ENCODE peak calls at places on chromosomes 13 and 19, in eight cellular contexts. P, L, T, O, Y, D, A and N are unnamed samples.

GRCh38 chr13:45918597-45918996 is 67.0 kb upstream of the SIAH3 start:
- DNase-seq in P (no peak), T (peak), D (no peak), O (no peak), L (no peak), Y (no peak), A (no peak), N (no peak)

GRCh38 chr13:33615436-33615835 is 202.5 kb upstream of the RFC3 start:
- DNase-seq in T (no peak), Y (no peak), P (no peak), D (no peak), L (no peak), O (no peak), A (no peak), N (no peak)

GRCh38 chr19:623974-624373 is 9.4 kb downstream of the POLRMT start:
- DNase-seq in O (peak), D (no peak), L (peak), T (no peak), P (no peak), A (no peak), Y (no peak), N (no peak)

GRCh38 chr13:53165201-53165600 is 136.6 kb downstream of the OLFM4 start:
- DNase-seq in P (no peak), A (no peak), D (no peak), L (no peak), O (no peak), T (no peak), Y (no peak), N (no peak)

GRCh38 chr13:71712988-71713653 is 153.9 kb downstream of the DACH1 start:
- DNase-seq in D (no peak), T (no peak), L (no peak), Y (peak), A (no peak), O (no peak), P (no peak), N (no peak)

GRCh38 chr13:21638319-21639282 is 32.3 kb upstream of the FGF9 start:
- DNase-seq in A (no peak), L (no peak), T (peak), O (no peak), D (no peak), Y (no peak), P (peak), N (peak)

GRCh38 chr13:113904411-113904810 is 40.5 kb upstream of the GAS6 start:
- DNase-seq in D (peak), Y (no peak), P (peak), A (no peak), L (no peak), T (no peak), O (no peak), N (no peak)

GRCh38 chr13:59472134-59472533 is 691.6 kb downstream of the DIAPH3 start:
- DNase-seq in A (no peak), P (no peak), D (no peak), T (no peak), Y (no peak), L (no peak), O (no peak), N (no peak)

GRCh38 chr13:73519720-73520119 is 460.9 kb downstream of the KLF5 start:
- DNase-seq in O (no peak), Y (no peak), L (no peak), P (no peak), D (no peak), A (no peak), T (no peak), N (no peak)

GRCh38 chr19:16038196-16038695 is 38.0 kb upstream of the TPM4 start:
- DNase-seq in Y (no peak), P (no peak), L (no peak), T (no peak), D (no peak), A (no peak), O (no peak), N (no peak)

GRCh38 chr13:43573787-43574562 is 212.8 kb downstream of the ENOX1 start:
- DNase-seq in T (no peak), P (peak), D (no peak), L (no peak), A (no peak), O (no peak), Y (no peak), N (no peak)

GRCh38 chr13:111418101-111418500 is 97.7 kb downstream of the TEX29 start:
- DNase-seq in A (no peak), L (no peak), P (no peak), T (no peak), Y (no peak), D (no peak), O (no peak), N (no peak)

GRCh38 chr13:102609696-102610095 is 12.9 kb downstream of the TPP2 start:
- DNase-seq in T (no peak), P (no peak), L (no peak), A (no peak), Y (no peak), D (no peak), O (no peak), N (no peak)

GRCh38 chr13:113205428-113205931 is 3.0 kb downstream of the PCID2 start:
- DNase-seq in P (no peak), L (no peak), A (no peak), Y (no peak), T (no peak), D (no peak), O (no peak), N (no peak)

GRCh38 chr19:29806098-29806866 is 5.5 kb upstream of the CCNE1 start:
- DNase-seq in O (no peak), T (no peak), L (no peak), D (no peak), A (no peak), P (peak), Y (peak), N (no peak)

GRCh38 chr19:3189702-3190469 is 4.2 kb downstream of the NCLN start:
- DNase-seq in A (no peak), P (no peak), T (no peak), O (no peak), D (no peak), Y (no peak), L (no peak), N (no peak)

GRCh38 chr13:25783480-25784081 is 268.2 kb downstream of the SHISA2 start:
- DNase-seq in A (no peak), T (no peak), P (no peak), L (no peak), D (no peak), Y (no peak), O (no peak), N (no peak)

GRCh38 chr19:46927106-46927505 is 66.3 kb downstream of the ARHGAP35 start:
- DNase-seq in Y (no peak), P (no peak), D (no peak), O (no peak), T (peak), A (no peak), L (no peak), N (no peak)

GRCh38 chr19:38213469-38213868 is 10.6 kb downstream of the DPF1 start:
- DNase-seq in Y (no peak), T (no peak), D (no peak), L (no peak), O (no peak), P (no peak), A (no peak), N (no peak)

GRCh38 chr13:24671367-24672117 is 8.7 kb upstream of the ATP12A start:
- DNase-seq in P (peak), D (no peak), A (no peak), O (peak), Y (no peak), L (peak), T (peak), N (peak)

GRCh38 chr19:53553865-53554791 is 16.2 kb downstream of the ZNF331 start:
- DNase-seq in A (peak), T (peak), Y (peak), P (peak), L (peak), O (peak), D (peak), N (peak)

GRCh38 chr19:35139618-35139943 is 957 bp downstream of the FXYD1 start:
- DNase-seq in Y (no peak), T (no peak), L (no peak), O (no peak), A (no peak), P (no peak), D (no peak), N (no peak)

GRCh38 chr19:29241324-29241723 is 28.4 kb upstream of the UQCRFS1 start:
- DNase-seq in T (no peak), D (no peak), A (no peak), O (no peak), Y (no peak), L (no peak), P (no peak), N (no peak)

GRCh38 chr19:5090780-5091575 is 122.1 kb downstream of the KDM4B start:
- DNase-seq in O (no peak), P (no peak), Y (peak), A (no peak), D (peak), T (no peak), L (peak), N (no peak)

GRCh38 chr19:3785464-3785937 is 680 bp downstream of the MATK start:
- DNase-seq in L (no peak), O (no peak), Y (no peak), T (no peak), P (no peak), A (no peak), D (no peak), N (no peak)

GRCh38 chr19:29687897-29688728 is 22.9 kb downstream of the PLEKHF1 start:
- DNase-seq in O (no peak), T (peak), P (no peak), D (no peak), A (no peak), Y (no peak), L (peak), N (no peak)

GRCh38 chr13:23081246-23081645 is 99.5 kb upstream of the SGCG start:
- DNase-seq in O (peak), D (no peak), P (no peak), L (peak), T (no peak), Y (no peak), A (no peak), N (no peak)

GRCh38 chr19:1747285-1748114 is 5.8 kb upstream of the ONECUT3 start:
- DNase-seq in P (peak), Y (no peak), O (no peak), A (no peak), L (peak), D (peak), T (peak), N (peak)

GRCh38 chr13:31214379-31214778 is 14.6 kb downstream of the B3GLCT start:
- DNase-seq in L (no peak), Y (no peak), O (no peak), P (no peak), A (no peak), T (no peak), D (no peak), N (no peak)

GRCh38 chr13:44389856-44390255 is 16.2 kb downstream of the SERP2 start:
- DNase-seq in L (no peak), T (no peak), O (no peak), D (no peak), Y (no peak), A (no peak), P (no peak), N (no peak)

GRCh38 chr13:47853236-47853635 is 147.8 kb downstream of the SUCLA2 start:
- DNase-seq in T (peak), L (peak), P (no peak), Y (no peak), D (no peak), O (no peak), A (no peak), N (no peak)

GRCh38 chr19:41328157-41328817 is 18.3 kb downstream of the CCDC97 start:
- DNase-seq in L (no peak), A (no peak), D (no peak), P (peak), Y (no peak), T (no peak), O (no peak), N (no peak)

GRCh38 chr19:46542428-46543230 is 47.0 kb upstream of the PNMA8B start:
- DNase-seq in O (peak), Y (peak), A (peak), L (peak), T (peak), P (peak), D (peak), N (peak)

GRCh38 chr13:82214341-82214740 is 1667.9 kb downstream of the SLITRK1 start:
- DNase-seq in Y (no peak), A (no peak), P (no peak), L (no peak), T (no peak), D (no peak), O (no peak), N (no peak)

GRCh38 chr19:19062454-19063182 is 1.2 kb upstream of the SLC25A42 start:
- DNase-seq in T (peak), A (no peak), D (no peak), L (no peak), P (no peak), O (peak), Y (no peak), N (no peak)

GRCh38 chr13:42041684-42042035 is 6.8 kb upstream of the DGKH start:
- DNase-seq in T (peak), L (no peak), D (peak), Y (peak), A (no peak), P (peak), O (no peak), N (peak)
- TF ChIP-seq CTCF in T (peak), L (peak), D (no peak), Y (peak), A (no peak), P (peak), O (peak), N (peak)

GRCh38 chr13:86446311-86446710 is 647.1 kb upstream of the SLITRK6 start:
- DNase-seq in Y (no peak), T (no peak), L (no peak), P (no peak), D (no peak), O (no peak), A (no peak), N (no peak)
- TF ChIP-seq CTCF in Y (no peak), T (no peak), L (no peak), P (no peak), D (no peak), O (no peak), A (no peak), N (no peak)

DNA sequence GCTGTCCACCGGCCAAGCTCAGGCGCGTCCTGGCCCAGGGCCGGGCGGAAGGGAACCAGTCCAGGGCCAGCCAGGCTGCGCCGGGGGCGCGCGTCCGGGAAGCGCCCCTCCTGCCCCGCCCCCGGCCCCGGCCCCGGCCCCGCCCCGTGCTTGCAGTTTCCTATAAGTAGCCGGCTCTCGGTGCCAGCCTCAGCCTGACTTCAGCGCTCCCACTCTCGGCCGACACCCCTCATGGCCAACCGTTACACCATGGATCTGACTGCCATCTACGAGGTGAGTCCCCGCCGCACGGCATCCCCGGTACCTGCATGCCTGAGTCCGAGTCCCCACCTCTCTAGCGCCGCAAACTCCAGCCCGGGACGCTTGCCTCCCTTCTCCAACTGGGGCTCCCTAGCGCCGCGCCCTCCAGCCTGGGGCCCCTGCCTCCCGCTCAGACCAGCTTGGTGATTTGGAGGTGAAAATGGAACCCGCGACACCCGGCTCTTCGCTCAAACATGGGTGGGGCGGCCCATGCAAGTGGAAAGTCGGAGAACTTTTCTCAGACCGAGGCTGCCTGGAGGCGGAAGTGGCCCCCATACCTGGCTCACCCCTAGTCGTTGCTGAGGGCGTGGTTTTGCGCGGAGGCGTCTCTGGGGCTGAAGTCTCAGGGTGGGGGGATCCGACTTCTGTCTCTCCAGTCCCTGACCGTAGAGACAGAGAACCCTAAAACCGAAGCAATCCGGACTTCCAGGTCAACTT is at the start of gene ZFP36:
- DNase-seq in T (peak), L (no peak), P (peak), A (peak), O (peak), Y (peak), D (peak), N (peak)
- TF ChIP-seq CTCF in T (no peak), L (no peak), P (peak), A (no peak), O (no peak), Y (no peak), D (no peak), N (no peak)

DNA sequence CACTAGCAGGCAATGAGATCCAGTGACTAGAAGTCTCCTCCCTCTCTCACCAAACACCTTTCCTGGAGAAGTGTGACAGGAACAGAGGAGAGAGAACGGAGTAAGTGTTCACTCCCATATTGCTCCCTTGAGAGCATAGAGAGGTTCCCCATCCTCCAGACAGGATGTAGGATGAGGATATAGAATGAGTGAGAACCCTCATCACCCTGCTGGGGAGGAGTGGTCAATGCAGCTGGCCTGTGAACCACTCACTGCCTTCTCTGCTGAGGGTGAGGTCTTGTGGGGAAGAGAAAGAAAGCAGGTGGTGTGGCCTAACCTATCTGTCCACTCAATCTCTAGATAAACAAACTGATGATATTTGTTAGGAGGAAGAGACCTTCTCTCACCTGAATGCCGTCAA is 386.6 kb downstream of the PCDH20 start:
- DNase-seq in P (peak), O (no peak), L (no peak), T (no peak), D (no peak), A (no peak), Y (no peak), N (no peak)
- TF ChIP-seq CTCF in P (peak), O (no peak), L (no peak), T (no peak), D (no peak), A (no peak), Y (no peak), N (no peak)